ENCODE peak calls at places on chromosomes 1 and 21, in five cellular contexts. B is K562, Y is HepG2, D is SK-N-SH, P is GM12878. N is an unnamed sample.

GRCh38 chr1:20233394-20233793 is 47.1 kb upstream of the PLA2G2C start:
- DNase-seq in B (peak; percentile 27), Y (peak; percentile 11), D (peak; percentile 55), P (no peak), N (no peak)

GRCh38 chr1:100834779-100835645 is 59.6 kb downstream of the EXTL2 start:
- DNase-seq in B (peak; percentile 25), Y (peak; percentile 25), D (peak; percentile 7), P (no peak), N (no peak)

GRCh38 chr1:43058056-43058455 is 99.4 kb upstream of the SLC2A1 start:
- DNase-seq in B (no peak), Y (no peak), D (no peak), P (no peak), N (no peak)

GRCh38 chr1:248823517-248824001 is 2.2 kb downstream of the SH3BP5L start:
- DNase-seq in B (no peak), Y (no peak), D (no peak), P (no peak), N (no peak)

GRCh38 chr1:183195146-183195571 is 9.1 kb downstream of the LAMC2 start:
- DNase-seq in B (no peak), Y (no peak), D (no peak), P (no peak), N (no peak)

GRCh38 chr21:34884346-34884929 is 164.7 kb downstream of the RUNX1 start:
- DNase-seq in B (no peak), Y (no peak), D (no peak), P (no peak), N (no peak)

GRCh38 chr1:1517973-1518620 is 6.1 kb downstream of the ATAD3A start:
- DNase-seq in B (no peak), Y (no peak), D (peak; percentile 29), P (no peak), N (no peak)

GRCh38 chr21:45624356-45624854 is 19.1 kb upstream of the PCBP3 start:
- DNase-seq in B (no peak), Y (no peak), D (no peak), P (no peak), N (no peak)

GRCh38 chr1:169201084-169201619 is 94.7 kb downstream of the ATP1B1 start:
- DNase-seq in B (no peak), Y (no peak), D (no peak), P (no peak), N (no peak)

GRCh38 chr21:38494254-38494648 is 4.0 kb downstream of the ERG start:
- DNase-seq in B (no peak), Y (no peak), D (no peak), P (no peak), N (no peak)

GRCh38 chr1:210010161-210010560 is 72.1 kb downstream of the SYT14 start:
- DNase-seq in B (no peak), Y (no peak), D (no peak), P (no peak), N (no peak)

GRCh38 chr1:238409947-238410346 is 519.2 kb upstream of the ZP4 start:
- DNase-seq in B (no peak), Y (no peak), D (no peak), P (no peak), N (no peak)

GRCh38 chr1:23792151-23792945 is 1.4 kb downstream of the LYPLA2 start:
- DNase-seq in B (no peak), Y (no peak), D (peak; percentile 44), P (no peak), N (no peak)
- TF ChIP-seq TAF1 in B (no peak), Y (no peak), D (no peak), P (no peak), N (no peak)

DNA sequence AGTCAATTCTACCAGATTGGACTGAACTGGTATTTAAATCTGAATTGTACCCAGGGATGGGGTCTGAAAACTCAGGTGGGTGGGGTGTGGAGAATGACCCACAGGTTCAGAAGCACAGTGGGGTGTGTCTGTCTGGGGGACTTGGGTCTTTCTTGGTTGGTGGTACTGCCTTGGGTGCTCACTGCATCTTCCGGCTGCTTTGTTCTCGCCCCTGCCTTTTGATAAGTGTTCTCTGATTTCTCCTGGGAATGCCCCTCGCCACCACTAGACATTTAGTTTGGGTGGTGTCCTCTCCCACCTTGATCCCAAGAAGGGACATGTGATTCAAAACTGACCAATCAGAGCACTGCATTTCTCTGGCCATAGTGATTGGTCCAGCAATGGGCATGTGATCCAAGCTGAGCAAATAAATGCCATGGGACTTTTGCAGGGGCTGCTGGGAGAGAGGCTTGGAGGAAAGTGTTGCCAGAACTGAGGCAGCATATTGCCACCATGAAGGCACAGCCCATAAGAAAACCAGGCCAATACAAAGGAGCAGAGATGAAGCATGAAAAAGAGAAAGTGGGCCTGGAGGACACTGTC is 270.5 kb downstream of the NPHP4 start:
- DNase-seq in B (peak; percentile 74), Y (no peak), D (no peak), P (no peak), N (no peak)
- TF ChIP-seq TAF1 in B (no peak), Y (no peak), D (no peak), P (no peak), N (no peak)

GRCh38 chr1:58438468-58438867 is 108.1 kb downstream of the OMA1 start:
- DNase-seq in B (no peak), Y (no peak), D (no peak), P (no peak), N (no peak)
- TF ChIP-seq TAF1 in B (no peak), Y (no peak), D (no peak), P (no peak), N (no peak)

GRCh38 chr1:27650527-27651175 is 15.7 kb upstream of the FGR start:
- DNase-seq in B (no peak), Y (peak; percentile 43), D (no peak), P (no peak), N (no peak)
- TF ChIP-seq TAF1 in B (no peak), Y (no peak), D (no peak), P (no peak), N (no peak)

GRCh38 chr21:41993744-41994143 is 16.4 kb downstream of the ZBTB21 start:
- DNase-seq in B (no peak), Y (no peak), D (no peak), P (no peak), N (no peak)
- TF ChIP-seq TAF1 in B (no peak), Y (no peak), D (no peak), P (no peak), N (no peak)

GRCh38 chr1:232147215-232147614 is 482.7 kb downstream of the SIPA1L2 start:
- DNase-seq in B (no peak), Y (no peak), D (no peak), P (no peak), N (no peak)

GRCh38 chr1:232146514-232146913 is 483.4 kb downstream of the SIPA1L2 start:
- DNase-seq in B (no peak), Y (no peak), D (no peak), P (no peak), N (no peak)

GRCh38 chr1:232145768-232146167 is 484.2 kb downstream of the SIPA1L2 start:
- DNase-seq in B (no peak), Y (no peak), D (no peak), P (no peak), N (no peak)

GRCh38 chr1:232150770-232151548 is 479.0 kb downstream of the SIPA1L2 start:
- DNase-seq in B (no peak), Y (no peak), D (no peak), P (no peak), N (no peak)

DNA sequence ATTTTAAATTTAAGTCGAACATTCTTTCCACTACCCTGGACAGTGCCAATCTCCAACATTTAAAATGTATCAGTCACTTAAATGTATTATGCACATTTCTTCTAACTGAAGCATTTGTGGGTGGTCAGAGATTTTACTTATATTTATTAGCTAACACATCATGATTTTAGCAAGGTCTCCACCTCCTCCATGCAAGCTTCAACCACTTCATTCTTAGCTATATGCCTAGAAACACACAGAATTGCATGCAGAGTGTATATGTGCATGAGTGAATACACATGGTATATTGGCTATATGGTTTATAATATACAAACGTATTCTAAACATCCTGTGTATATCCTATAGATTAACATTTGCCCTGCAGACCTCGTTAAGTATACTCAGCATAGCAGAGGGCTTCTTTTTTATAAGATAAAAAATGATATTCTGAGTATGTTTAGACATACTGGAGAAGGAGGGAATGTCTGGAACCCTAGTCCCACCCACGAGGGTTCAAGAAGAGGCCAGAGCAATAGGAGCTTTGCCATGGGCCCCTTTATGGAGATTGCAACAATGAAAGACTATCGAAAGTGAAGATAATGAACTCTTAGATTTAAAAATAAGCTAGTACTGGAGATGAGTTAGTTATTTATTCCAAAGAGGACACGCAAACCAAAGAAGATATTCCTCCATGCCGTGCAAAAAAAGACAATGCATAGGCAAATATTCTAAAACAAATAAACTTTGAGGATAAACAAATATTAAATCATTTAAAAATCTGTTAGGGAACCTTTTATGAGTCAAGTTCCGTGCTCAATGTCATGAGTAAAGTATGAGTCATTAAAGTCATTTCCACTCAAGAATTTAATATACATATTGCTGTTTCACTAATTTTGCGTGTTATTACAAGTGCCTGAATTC is 480.4 kb downstream of the SIPA1L2 start:
- DNase-seq in B (no peak), Y (no peak), D (no peak), P (no peak), N (no peak)
- TF ChIP-seq TAF1 in B (no peak), Y (no peak), D (no peak), P (no peak), N (no peak)

N was measured in GM12891.